ENCODE peak calls at places on chromosomes 3 and 15, in eight cellular contexts. One of them, this sample, is unnamed.

GRCh38 chr3:41362638-41363559 is 163.6 kb downstream of the CTNNB1 start:
- DNase-seq in psoas muscle: no peak
- DNase-seq in fibroblast of lung: peak
- DNase-seq in fibroblast of mammary gland: peak
- DNase-seq in GM23248: peak
- DNase-seq in mucosa of descending colon: no peak
- DNase-seq in upper lobe of right lung: no peak
- DNase-seq in CD8-positive, alpha-beta memory T cell: no peak
- DNase-seq in this sample: peak

GRCh38 chr15:66703540-66703941 is 1.5 kb downstream of the SMAD6 start:
- DNase-seq in psoas muscle: peak
- DNase-seq in fibroblast of lung: peak
- DNase-seq in fibroblast of mammary gland: peak
- DNase-seq in GM23248: peak
- DNase-seq in mucosa of descending colon: peak
- DNase-seq in upper lobe of right lung: peak
- DNase-seq in CD8-positive, alpha-beta memory T cell: no peak
- DNase-seq in this sample: peak

GRCh38 chr3:152760591-152760990 is 74.3 kb upstream of the P2RY1 start:
- DNase-seq in psoas muscle: no peak
- DNase-seq in fibroblast of lung: no peak
- DNase-seq in fibroblast of mammary gland: no peak
- DNase-seq in GM23248: no peak
- DNase-seq in mucosa of descending colon: no peak
- DNase-seq in upper lobe of right lung: no peak
- DNase-seq in CD8-positive, alpha-beta memory T cell: no peak
- DNase-seq in this sample: no peak

GRCh38 chr3:58521002-58521670 is 15.9 kb downstream of the ACOX2 start:
- DNase-seq in psoas muscle: no peak
- DNase-seq in fibroblast of lung: no peak
- DNase-seq in fibroblast of mammary gland: peak
- DNase-seq in GM23248: peak
- DNase-seq in mucosa of descending colon: no peak
- DNase-seq in upper lobe of right lung: no peak
- DNase-seq in CD8-positive, alpha-beta memory T cell: no peak
- DNase-seq in this sample: no peak

GRCh38 chr15:25787855-25788521 is 75.1 kb downstream of the ATP10A start:
- DNase-seq in psoas muscle: no peak
- DNase-seq in fibroblast of lung: peak
- DNase-seq in fibroblast of mammary gland: peak
- DNase-seq in GM23248: peak
- DNase-seq in mucosa of descending colon: peak
- DNase-seq in upper lobe of right lung: peak
- DNase-seq in CD8-positive, alpha-beta memory T cell: no peak
- DNase-seq in this sample: peak

GRCh38 chr15:28919201-28919627 is 33.4 kb downstream of the APBA2 start:
- DNase-seq in psoas muscle: no peak
- DNase-seq in fibroblast of lung: no peak
- DNase-seq in fibroblast of mammary gland: no peak
- DNase-seq in GM23248: no peak
- DNase-seq in mucosa of descending colon: no peak
- DNase-seq in upper lobe of right lung: peak
- DNase-seq in CD8-positive, alpha-beta memory T cell: no peak
- DNase-seq in this sample: no peak

GRCh38 chr15:81133782-81134461 is at the start of gene CFAP161:
- DNase-seq in psoas muscle: peak
- DNase-seq in fibroblast of lung: peak
- DNase-seq in fibroblast of mammary gland: peak
- DNase-seq in GM23248: peak
- DNase-seq in mucosa of descending colon: peak
- DNase-seq in upper lobe of right lung: peak
- DNase-seq in CD8-positive, alpha-beta memory T cell: no peak
- DNase-seq in this sample: peak

GRCh38 chr3:72134989-72135451 is 350.1 kb upstream of the PROK2 start:
- DNase-seq in psoas muscle: no peak
- DNase-seq in fibroblast of lung: no peak
- DNase-seq in fibroblast of mammary gland: no peak
- DNase-seq in GM23248: no peak
- DNase-seq in mucosa of descending colon: no peak
- DNase-seq in upper lobe of right lung: no peak
- DNase-seq in CD8-positive, alpha-beta memory T cell: no peak
- DNase-seq in this sample: no peak

GRCh38 chr3:124817079-124817478 is 70.1 kb downstream of the ITGB5 start:
- DNase-seq in psoas muscle: no peak
- DNase-seq in fibroblast of lung: no peak
- DNase-seq in fibroblast of mammary gland: no peak
- DNase-seq in GM23248: no peak
- DNase-seq in mucosa of descending colon: no peak
- DNase-seq in upper lobe of right lung: no peak
- DNase-seq in CD8-positive, alpha-beta memory T cell: no peak
- DNase-seq in this sample: no peak

GRCh38 chr3:43001556-43002121 is 22.5 kb downstream of the GASK1A start:
- DNase-seq in psoas muscle: no peak
- DNase-seq in fibroblast of lung: no peak
- DNase-seq in fibroblast of mammary gland: no peak
- DNase-seq in GM23248: peak
- DNase-seq in mucosa of descending colon: no peak
- DNase-seq in upper lobe of right lung: no peak
- DNase-seq in CD8-positive, alpha-beta memory T cell: no peak
- DNase-seq in this sample: no peak

GRCh38 chr3:43727930-43728329 is 37.2 kb downstream of the ABHD5 start:
- DNase-seq in psoas muscle: no peak
- DNase-seq in fibroblast of lung: peak
- DNase-seq in fibroblast of mammary gland: peak
- DNase-seq in GM23248: peak
- DNase-seq in mucosa of descending colon: no peak
- DNase-seq in upper lobe of right lung: no peak
- DNase-seq in CD8-positive, alpha-beta memory T cell: no peak
- DNase-seq in this sample: no peak

GRCh38 chr15:76752549-76752948 is 152.6 kb downstream of the SCAPER start:
- DNase-seq in psoas muscle: no peak
- DNase-seq in fibroblast of lung: no peak
- DNase-seq in fibroblast of mammary gland: no peak
- DNase-seq in GM23248: no peak
- DNase-seq in mucosa of descending colon: no peak
- DNase-seq in upper lobe of right lung: no peak
- DNase-seq in CD8-positive, alpha-beta memory T cell: no peak
- DNase-seq in this sample: no peak

GRCh38 chr3:97914390-97914789 is 57.8 kb downstream of the RIOX2 start:
- DNase-seq in psoas muscle: no peak
- DNase-seq in fibroblast of lung: no peak
- DNase-seq in fibroblast of mammary gland: peak
- DNase-seq in GM23248: peak
- DNase-seq in mucosa of descending colon: peak
- DNase-seq in upper lobe of right lung: no peak
- DNase-seq in CD8-positive, alpha-beta memory T cell: no peak
- DNase-seq in this sample: peak

GRCh38 chr3:14145670-14146380 is 21.0 kb downstream of the TMEM43 start:
- DNase-seq in psoas muscle: no peak
- DNase-seq in fibroblast of lung: no peak
- DNase-seq in fibroblast of mammary gland: no peak
- DNase-seq in GM23248: no peak
- DNase-seq in mucosa of descending colon: no peak
- DNase-seq in upper lobe of right lung: no peak
- DNase-seq in CD8-positive, alpha-beta memory T cell: no peak
- DNase-seq in this sample: no peak

GRCh38 chr15:67031321-67031720 is 34.1 kb upstream of the SMAD3 start:
- DNase-seq in psoas muscle: no peak
- DNase-seq in fibroblast of lung: no peak
- DNase-seq in fibroblast of mammary gland: no peak
- DNase-seq in GM23248: no peak
- DNase-seq in mucosa of descending colon: no peak
- DNase-seq in upper lobe of right lung: no peak
- DNase-seq in CD8-positive, alpha-beta memory T cell: no peak
- DNase-seq in this sample: no peak

DNA sequence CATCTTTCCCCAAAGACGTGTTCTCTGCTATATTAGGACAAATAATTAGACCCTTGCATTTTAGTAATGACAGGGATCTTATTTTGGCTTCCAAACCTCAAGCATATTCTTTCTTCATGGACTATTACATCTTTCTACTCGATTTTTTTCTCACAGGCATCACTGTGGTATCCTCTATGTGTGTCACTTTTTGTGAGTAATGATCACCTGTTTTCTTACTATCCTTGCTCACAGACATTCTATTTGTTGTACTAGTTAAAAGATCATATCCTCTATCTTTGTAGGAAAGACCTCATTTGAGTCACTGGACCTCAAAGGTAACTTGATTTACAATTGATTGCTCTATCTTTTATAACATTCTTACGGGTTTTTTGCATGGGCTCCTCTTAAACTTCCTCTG is 6.8 kb downstream of the C3orf80 start:
- DNase-seq in psoas muscle: no peak
- DNase-seq in fibroblast of lung: no peak
- DNase-seq in fibroblast of mammary gland: no peak
- DNase-seq in GM23248: no peak
- DNase-seq in mucosa of descending colon: no peak
- DNase-seq in upper lobe of right lung: no peak
- DNase-seq in CD8-positive, alpha-beta memory T cell: no peak
- DNase-seq in this sample: no peak
- H3K4me3 ChIP-seq in psoas muscle: no peak
- H3K4me3 ChIP-seq in fibroblast of lung: no peak
- H3K4me3 ChIP-seq in fibroblast of mammary gland: no peak
- H3K4me3 ChIP-seq in GM23248: no peak
- H3K4me3 ChIP-seq in mucosa of descending colon: no peak
- H3K4me3 ChIP-seq in upper lobe of right lung: no peak
- H3K4me3 ChIP-seq in CD8-positive, alpha-beta memory T cell: no peak
- H3K4me3 ChIP-seq in this sample: no peak

DNA sequence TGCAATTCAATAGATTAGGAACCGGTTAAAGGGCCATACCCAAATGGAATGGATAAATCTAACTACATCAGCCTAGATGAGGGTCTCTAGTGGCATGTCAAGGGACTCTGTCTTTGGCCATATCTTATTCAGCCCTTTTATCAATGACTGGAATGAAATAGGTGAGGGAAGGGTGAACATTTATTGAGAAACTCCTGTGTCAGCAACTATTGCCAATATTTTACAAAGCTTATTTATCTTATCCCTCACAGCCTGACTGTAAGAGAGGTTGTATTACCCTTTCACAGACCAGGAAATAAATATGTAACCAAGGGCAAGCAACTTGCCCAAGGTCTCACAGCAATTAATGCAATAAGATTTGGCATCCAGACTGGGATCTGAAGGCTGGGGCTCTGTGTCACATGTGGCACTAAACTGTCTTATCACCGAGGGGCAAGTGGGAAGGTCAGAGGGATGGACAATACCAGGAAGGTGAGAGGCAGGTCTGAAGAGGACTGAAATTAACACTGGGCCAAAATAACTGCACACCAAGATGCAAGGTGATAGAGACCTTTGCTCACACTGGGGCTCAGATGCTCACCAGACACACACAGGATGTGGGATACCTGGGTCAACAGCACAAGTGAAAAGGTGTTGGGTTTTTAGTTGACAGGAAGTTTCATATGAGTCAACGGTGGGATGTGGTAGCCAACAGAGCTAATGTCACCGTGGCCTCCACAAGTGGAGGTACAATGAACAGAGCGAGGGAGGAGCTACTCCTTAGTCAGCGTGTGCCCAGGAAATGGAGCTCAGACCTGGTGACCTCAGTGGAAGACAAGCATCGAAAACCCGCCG is 261.3 kb downstream of the RPLP1 start:
- DNase-seq in psoas muscle: no peak
- DNase-seq in fibroblast of lung: no peak
- DNase-seq in fibroblast of mammary gland: no peak
- DNase-seq in GM23248: no peak
- DNase-seq in mucosa of descending colon: peak
- DNase-seq in upper lobe of right lung: no peak
- DNase-seq in CD8-positive, alpha-beta memory T cell: peak
- DNase-seq in this sample: no peak
- H3K4me3 ChIP-seq in psoas muscle: no peak
- H3K4me3 ChIP-seq in fibroblast of lung: no peak
- H3K4me3 ChIP-seq in fibroblast of mammary gland: no peak
- H3K4me3 ChIP-seq in GM23248: no peak
- H3K4me3 ChIP-seq in mucosa of descending colon: no peak
- H3K4me3 ChIP-seq in upper lobe of right lung: no peak
- H3K4me3 ChIP-seq in CD8-positive, alpha-beta memory T cell: no peak
- H3K4me3 ChIP-seq in this sample: no peak

DNA sequence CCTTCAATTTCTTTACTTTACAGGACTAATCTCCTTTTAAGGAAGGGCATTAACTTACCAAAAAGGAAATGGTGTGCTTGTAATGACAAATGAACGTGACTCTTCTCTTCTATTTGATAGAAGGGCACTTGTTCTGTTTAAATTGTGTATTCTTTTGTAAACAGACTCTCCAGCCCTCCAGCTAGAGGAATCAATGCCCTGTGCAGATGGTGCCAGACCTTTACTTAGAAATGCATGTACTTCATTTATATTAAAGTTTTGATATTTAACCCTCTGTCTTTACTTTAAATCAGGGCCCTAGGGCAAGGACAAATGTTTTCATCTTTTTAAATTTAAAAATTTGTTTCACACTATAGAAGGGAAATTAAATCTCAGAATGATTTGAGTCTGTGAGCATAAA is 355.1 kb downstream of the GBE1 start:
- DNase-seq in psoas muscle: no peak
- DNase-seq in fibroblast of lung: no peak
- DNase-seq in fibroblast of mammary gland: no peak
- DNase-seq in GM23248: no peak
- DNase-seq in mucosa of descending colon: no peak
- DNase-seq in upper lobe of right lung: no peak
- DNase-seq in CD8-positive, alpha-beta memory T cell: no peak
- DNase-seq in this sample: no peak
- H3K4me3 ChIP-seq in psoas muscle: no peak
- H3K4me3 ChIP-seq in fibroblast of lung: no peak
- H3K4me3 ChIP-seq in fibroblast of mammary gland: no peak
- H3K4me3 ChIP-seq in GM23248: no peak
- H3K4me3 ChIP-seq in mucosa of descending colon: no peak
- H3K4me3 ChIP-seq in upper lobe of right lung: no peak
- H3K4me3 ChIP-seq in CD8-positive, alpha-beta memory T cell: no peak
- H3K4me3 ChIP-seq in this sample: no peak

DNA sequence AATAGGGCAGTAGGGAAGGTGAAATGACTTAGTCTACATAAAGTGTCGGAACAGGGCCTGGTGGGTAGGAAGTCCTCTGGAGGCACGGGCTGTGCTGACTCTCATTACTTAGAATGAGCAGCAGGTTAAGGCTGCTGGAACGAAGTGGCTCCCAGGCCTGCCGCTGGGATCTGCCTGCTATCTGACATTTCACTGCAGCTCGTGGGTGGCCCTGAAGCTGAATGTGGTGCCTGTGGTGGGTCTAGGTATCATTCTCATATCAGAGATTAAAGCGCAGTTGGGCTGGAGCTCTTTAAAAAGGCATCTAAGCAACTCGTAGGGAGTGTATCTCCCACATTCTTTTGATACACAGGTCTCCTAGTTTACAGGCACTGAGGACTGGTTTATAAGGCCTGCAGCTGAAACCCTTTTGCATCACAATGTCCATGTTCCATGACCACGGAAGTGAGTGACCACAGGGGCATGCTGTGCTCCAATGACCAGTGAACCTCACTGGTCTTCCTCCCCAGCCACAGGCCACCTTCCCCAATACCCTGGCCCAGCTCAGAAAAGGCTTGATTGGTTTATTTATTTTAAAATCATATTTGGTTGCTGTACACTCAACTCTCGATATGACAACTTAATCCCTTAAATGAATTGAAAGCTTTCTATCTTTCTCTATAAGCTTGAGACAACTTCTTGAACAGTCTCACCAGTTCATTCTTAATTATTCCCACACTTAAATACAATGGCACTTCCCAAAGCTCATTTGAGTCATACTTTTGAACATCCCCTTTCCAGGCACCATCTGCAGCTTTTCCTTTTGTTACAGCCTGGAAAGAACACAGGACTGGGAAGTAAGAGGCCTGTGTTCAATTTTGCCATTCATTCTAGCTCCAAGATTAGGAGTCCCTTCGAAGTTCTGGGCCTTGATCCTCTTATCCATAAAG is 19.0 kb downstream of the ADAMTS9 start:
- DNase-seq in psoas muscle: no peak
- DNase-seq in fibroblast of lung: no peak
- DNase-seq in fibroblast of mammary gland: no peak
- DNase-seq in GM23248: no peak
- DNase-seq in mucosa of descending colon: no peak
- DNase-seq in upper lobe of right lung: no peak
- DNase-seq in CD8-positive, alpha-beta memory T cell: no peak
- DNase-seq in this sample: no peak
- H3K4me3 ChIP-seq in psoas muscle: peak
- H3K4me3 ChIP-seq in fibroblast of lung: no peak
- H3K4me3 ChIP-seq in fibroblast of mammary gland: no peak
- H3K4me3 ChIP-seq in GM23248: no peak
- H3K4me3 ChIP-seq in mucosa of descending colon: no peak
- H3K4me3 ChIP-seq in upper lobe of right lung: no peak
- H3K4me3 ChIP-seq in CD8-positive, alpha-beta memory T cell: no peak
- H3K4me3 ChIP-seq in this sample: no peak

This sample was measured in epithelial cell of esophagus.